ENCODE peak calls at places on chromosomes 6 and 20, in five cellular contexts. One of them, this sample, is unnamed. For H3K36me3, the result is how much of the 10 kb centered on the place peaks cover.

GRCh38 chr6:20672038-20672437 is 137.8 kb downstream of the CDKAL1 start:
- DNase-seq in astrocyte: no peak
- DNase-seq in cardiac muscle cell: no peak
- DNase-seq in ovary: no peak
- DNase-seq in osteoblast: no peak
- DNase-seq in this sample: no peak

GRCh38 chr6:13327691-13328075 is 654 bp downstream of the TBC1D7 start:
- DNase-seq in astrocyte: no peak
- DNase-seq in osteoblast: no peak
- DNase-seq in cardiac muscle cell: no peak
- DNase-seq in ovary: no peak
- DNase-seq in this sample: no peak

GRCh38 chr6:156593893-156594292 is 183.3 kb upstream of the ARID1B start:
- DNase-seq in ovary: no peak
- DNase-seq in cardiac muscle cell: no peak
- DNase-seq in osteoblast: no peak
- DNase-seq in astrocyte: no peak
- DNase-seq in this sample: no peak

GRCh38 chr6:35476004-35476403 is 7.8 kb downstream of the RPL10A start:
- DNase-seq in ovary: no peak
- DNase-seq in astrocyte: no peak
- DNase-seq in cardiac muscle cell: no peak
- DNase-seq in osteoblast: peak
- DNase-seq in this sample: no peak

GRCh38 chr6:152094992-152095592 is 287.6 kb downstream of the ESR1 start:
- DNase-seq in cardiac muscle cell: no peak
- DNase-seq in astrocyte: peak
- DNase-seq in ovary: peak
- DNase-seq in osteoblast: peak
- DNase-seq in this sample: peak

GRCh38 chr6:16420715-16421461 is 182.5 kb downstream of the GMPR start:
- DNase-seq in cardiac muscle cell: no peak
- DNase-seq in osteoblast: peak
- DNase-seq in astrocyte: peak
- DNase-seq in ovary: no peak
- DNase-seq in this sample: no peak

GRCh38 chr20:22106308-22106938 is 401.0 kb downstream of the PAX1 start:
- DNase-seq in ovary: no peak
- DNase-seq in osteoblast: peak
- DNase-seq in cardiac muscle cell: peak
- DNase-seq in astrocyte: no peak
- DNase-seq in this sample: no peak

GRCh38 chr6:34671801-34672656 is 24.5 kb downstream of the ILRUN start:
- DNase-seq in ovary: no peak
- DNase-seq in cardiac muscle cell: no peak
- DNase-seq in osteoblast: peak
- DNase-seq in astrocyte: no peak
- DNase-seq in this sample: no peak

DNA sequence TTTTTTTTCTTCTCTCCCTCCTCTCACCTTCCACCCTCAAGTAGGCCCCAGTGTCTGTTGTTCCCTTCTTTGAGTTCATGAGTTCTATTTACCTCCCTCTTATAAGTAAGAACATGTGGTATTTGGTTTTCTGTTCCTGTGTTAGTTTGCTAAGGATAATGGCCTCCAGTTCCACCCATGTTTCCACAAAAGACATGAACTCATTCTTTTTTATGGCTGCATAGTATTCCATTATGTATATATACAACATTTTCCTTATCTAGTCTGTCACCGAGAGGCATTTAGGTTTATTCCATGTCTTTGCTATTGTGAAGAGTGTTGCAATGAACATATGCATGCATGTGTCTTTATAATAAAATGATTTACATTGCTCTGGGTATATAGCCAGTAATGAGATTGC is 147.9 kb downstream of the PDE7B start:
- DNase-seq in osteoblast: no peak
- DNase-seq in astrocyte: no peak
- DNase-seq in ovary: no peak
- DNase-seq in cardiac muscle cell: no peak
- DNase-seq in this sample: no peak
- H3K36me3 ChIP-seq in osteoblast: under half
- H3K36me3 ChIP-seq in astrocyte: under half
- H3K36me3 ChIP-seq in ovary: under half
- H3K36me3 ChIP-seq in cardiac muscle cell: under half
- H3K36me3 ChIP-seq in this sample: under half

GRCh38 chr6:137731600-137731959 is 135.5 kb upstream of the TNFAIP3 start:
- DNase-seq in astrocyte: no peak
- DNase-seq in ovary: no peak
- DNase-seq in cardiac muscle cell: no peak
- DNase-seq in osteoblast: no peak
- DNase-seq in this sample: no peak

GRCh38 chr6:137734005-137734874 is 132.8 kb upstream of the TNFAIP3 start:
- DNase-seq in astrocyte: no peak
- DNase-seq in cardiac muscle cell: no peak
- DNase-seq in osteoblast: no peak
- DNase-seq in ovary: no peak
- DNase-seq in this sample: no peak

GRCh38 chr6:137731960-137732616 is 135.0 kb upstream of the TNFAIP3 start:
- DNase-seq in cardiac muscle cell: no peak
- DNase-seq in astrocyte: peak
- DNase-seq in ovary: no peak
- DNase-seq in osteoblast: no peak
- DNase-seq in this sample: no peak

GRCh38 chr6:137734875-137735182 is 132.2 kb upstream of the TNFAIP3 start:
- DNase-seq in cardiac muscle cell: no peak
- DNase-seq in osteoblast: no peak
- DNase-seq in astrocyte: no peak
- DNase-seq in ovary: no peak
- DNase-seq in this sample: no peak

GRCh38 chr6:137733353-137733746 is 133.7 kb upstream of the TNFAIP3 start:
- DNase-seq in cardiac muscle cell: no peak
- DNase-seq in astrocyte: no peak
- DNase-seq in ovary: no peak
- DNase-seq in osteoblast: no peak
- DNase-seq in this sample: no peak
- H3K4me3 ChIP-seq in cardiac muscle cell: no peak
- H3K4me3 ChIP-seq in astrocyte: no peak
- H3K4me3 ChIP-seq in ovary: no peak
- H3K4me3 ChIP-seq in osteoblast: no peak
- H3K4me3 ChIP-seq in this sample: no peak

GRCh38 chr20:63701329-63702035 is 5.0 kb downstream of the TNFRSF6B start:
- DNase-seq in astrocyte: no peak
- DNase-seq in cardiac muscle cell: no peak
- DNase-seq in ovary: peak
- DNase-seq in osteoblast: peak
- DNase-seq in this sample: no peak
- H3K36me3 ChIP-seq in astrocyte: under half
- H3K36me3 ChIP-seq in cardiac muscle cell: under half
- H3K36me3 ChIP-seq in ovary: under half
- H3K36me3 ChIP-seq in osteoblast: under half
- H3K36me3 ChIP-seq in this sample: under half

GRCh38 chr6:56692586-56693245 is 50.0 kb upstream of the DST start:
- DNase-seq in cardiac muscle cell: no peak
- DNase-seq in osteoblast: no peak
- DNase-seq in ovary: no peak
- DNase-seq in astrocyte: peak
- DNase-seq in this sample: no peak
- H3K4me3 ChIP-seq in cardiac muscle cell: no peak
- H3K4me3 ChIP-seq in osteoblast: peak
- H3K4me3 ChIP-seq in ovary: peak
- H3K4me3 ChIP-seq in astrocyte: peak
- H3K4me3 ChIP-seq in this sample: no peak

GRCh38 chr6:170537329-170537728 is 15.8 kb downstream of the PSMB1 start:
- DNase-seq in cardiac muscle cell: no peak
- DNase-seq in astrocyte: no peak
- DNase-seq in ovary: no peak
- DNase-seq in osteoblast: no peak
- DNase-seq in this sample: no peak
- H3K36me3 ChIP-seq in cardiac muscle cell: half or more
- H3K36me3 ChIP-seq in astrocyte: half or more
- H3K36me3 ChIP-seq in ovary: under half
- H3K36me3 ChIP-seq in osteoblast: half or more
- H3K36me3 ChIP-seq in this sample: under half

DNA sequence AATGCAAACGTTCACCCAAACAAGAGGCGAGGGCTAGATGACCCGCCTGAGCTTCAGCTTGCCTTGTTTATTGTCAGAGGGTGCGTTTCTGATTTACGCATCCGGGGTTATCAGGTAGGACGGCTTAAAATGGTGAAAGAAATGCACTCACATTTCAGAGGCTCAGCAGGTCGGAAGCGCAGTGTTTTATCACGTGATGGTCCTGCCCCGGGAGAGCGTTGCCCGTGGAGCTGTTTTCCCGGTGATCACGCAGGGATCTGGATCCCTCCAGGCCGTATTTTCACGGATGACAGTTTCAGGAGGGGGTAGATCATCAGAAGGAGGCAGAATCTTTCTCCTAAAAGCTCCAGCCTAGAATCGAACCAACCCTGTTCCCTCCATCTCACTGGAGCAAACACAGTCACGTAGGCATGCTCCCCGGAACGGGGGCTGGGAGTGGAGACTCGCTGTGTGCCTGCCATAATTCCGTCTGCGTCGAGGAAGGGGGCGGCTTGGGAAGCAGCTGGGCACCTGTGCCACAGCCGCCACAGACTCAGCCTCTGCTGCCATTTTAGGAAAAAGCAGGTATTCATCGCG is 121.7 kb downstream of the SMOC2 start:
- DNase-seq in cardiac muscle cell: no peak
- DNase-seq in osteoblast: no peak
- DNase-seq in ovary: no peak
- DNase-seq in astrocyte: no peak
- DNase-seq in this sample: no peak
- H3K4me3 ChIP-seq in cardiac muscle cell: no peak
- H3K4me3 ChIP-seq in osteoblast: no peak
- H3K4me3 ChIP-seq in ovary: no peak
- H3K4me3 ChIP-seq in astrocyte: no peak
- H3K4me3 ChIP-seq in this sample: no peak

DNA sequence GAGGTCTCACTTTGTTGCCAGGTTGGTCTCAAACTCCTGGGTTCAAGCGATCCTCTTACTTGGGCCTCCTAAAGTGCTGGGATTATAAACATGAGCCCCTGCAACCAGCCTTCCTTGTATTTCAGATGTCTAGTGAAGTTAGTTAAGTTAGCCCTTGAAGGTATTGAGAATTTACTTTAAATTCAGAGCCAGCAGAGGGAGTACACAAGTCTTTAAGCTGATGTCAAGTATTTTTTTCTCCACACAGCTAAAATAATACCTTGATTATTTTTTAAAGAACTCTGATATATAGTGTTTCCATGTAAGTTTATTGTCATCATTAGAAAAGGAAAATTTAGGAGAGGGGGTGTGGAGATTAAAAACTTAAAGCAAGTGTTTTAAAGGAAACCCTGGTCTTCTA is 9.8 kb downstream of the FOXO3 start:
- DNase-seq in ovary: no peak
- DNase-seq in cardiac muscle cell: no peak
- DNase-seq in astrocyte: no peak
- DNase-seq in osteoblast: no peak
- DNase-seq in this sample: no peak
- H3K36me3 ChIP-seq in ovary: under half
- H3K36me3 ChIP-seq in cardiac muscle cell: under half
- H3K36me3 ChIP-seq in astrocyte: under half
- H3K36me3 ChIP-seq in osteoblast: under half
- H3K36me3 ChIP-seq in this sample: under half

This sample was measured in kidney epithelial cell.